ENCODE peak calls at places on chromosomes 4 and X, in seven cellular contexts. C, Q, F, H, V, O and J are unnamed samples.

GRCh38 chr4:17097369-17097768 is 198.9 kb upstream of the LDB2 start:
- DNase-seq in C (no peak), Q (no peak), F (no peak), H (no peak), V (no peak), O (no peak), J (no peak)

GRCh38 chrX:52574416-52575275 is 57.8 kb upstream of the XAGE1B start:
- DNase-seq in C (no peak), Q (peak; percentile 46), F (peak; percentile 67), H (peak; percentile 31), V (peak; percentile 72), O (peak; percentile 39), J (peak; percentile 26)

GRCh38 chrX:104098151-104098808 is 14.0 kb upstream of the ZCCHC18 start:
- DNase-seq in C (no peak), Q (peak; percentile 52), F (peak; percentile 81), H (peak; percentile 56), V (peak; percentile 80), O (peak; percentile 22), J (peak; percentile 27)

GRCh38 chr4:84393193-84393592 is 105.9 kb downstream of the NKX6-1 start:
- DNase-seq in C (no peak), Q (no peak), F (no peak), H (no peak), V (no peak), O (no peak), J (no peak)

GRCh38 chrX:151181088-151181487 is 4.7 kb downstream of the GPR50 start:
- DNase-seq in C (no peak), Q (no peak), F (no peak), H (no peak), V (no peak), O (no peak), J (no peak)

GRCh38 chrX:53128097-53128749 is 34.3 kb downstream of the KANTR start:
- DNase-seq in C (no peak), Q (no peak), F (peak; percentile 52), H (no peak), V (no peak), O (no peak), J (no peak)

GRCh38 chrX:153983321-153983729 is 10.8 kb downstream of the TMEM187 start:
- DNase-seq in C (no peak), Q (no peak), F (no peak), H (no peak), V (no peak), O (no peak), J (no peak)

GRCh38 chr4:37748546-37748945 is 62.4 kb upstream of the RELL1 start:
- DNase-seq in C (no peak), Q (no peak), F (no peak), H (no peak), V (no peak), O (no peak), J (no peak)

GRCh38 chrX:3711331-3711917 is 2.0 kb downstream of the PRKX start:
- DNase-seq in C (peak; percentile 20), Q (no peak), F (no peak), H (no peak), V (no peak), O (no peak), J (no peak)

GRCh38 chr4:13919021-13919441 is 291.5 kb upstream of the BOD1L1 start:
- DNase-seq in C (no peak), Q (no peak), F (peak; percentile 99), H (no peak), V (no peak), O (no peak), J (no peak)

GRCh38 chrX:83416273-83416672 is 91.8 kb upstream of the POU3F4 start:
- DNase-seq in C (no peak), Q (no peak), F (no peak), H (no peak), V (peak; percentile 51), O (no peak), J (no peak)

GRCh38 chr4:2341911-2342652 is 76.4 kb downstream of the ZFYVE28 start:
- DNase-seq in C (no peak), Q (no peak), F (no peak), H (no peak), V (no peak), O (no peak), J (no peak)

GRCh38 chr4:76308548-76308947 is 2.0 kb downstream of the STBD1 start:
- DNase-seq in C (peak; percentile 74), Q (peak; percentile 33), F (no peak), H (peak; percentile 46), V (no peak), O (peak; percentile 87), J (no peak)

GRCh38 chr4:7307391-7308099 is 115.2 kb downstream of the SORCS2 start:
- DNase-seq in C (no peak), Q (no peak), F (no peak), H (no peak), V (no peak), O (no peak), J (no peak)

GRCh38 chr4:165288639-165289428 is 38.6 kb upstream of the MSMO1 start:
- DNase-seq in C (no peak), Q (no peak), F (peak; percentile 74), H (no peak), V (peak; percentile 69), O (peak; percentile 24), J (no peak)

GRCh38 chr4:48642421-48643144 is 137.5 kb downstream of the FRYL start:
- DNase-seq in C (no peak), Q (no peak), F (peak; percentile 83), H (no peak), V (no peak), O (no peak), J (no peak)

GRCh38 chr4:17320046-17320445 is 191.8 kb downstream of the QDPR start:
- DNase-seq in C (no peak), Q (no peak), F (no peak), H (no peak), V (no peak), O (no peak), J (no peak)

GRCh38 chrX:20729421-20729820 is 462.7 kb upstream of the RPS6KA3 start:
- DNase-seq in C (no peak), Q (no peak), F (peak; percentile 81), H (no peak), V (no peak), O (no peak), J (no peak)

GRCh38 chr4:2792711-2793577 is at the start of gene SH3BP2:
- DNase-seq in C (peak; percentile 92), Q (peak; percentile 53), F (peak; percentile 66), H (peak; percentile 76), V (peak; percentile 75), O (peak; percentile 63), J (peak; percentile 90)

GRCh38 chr4:56976878-56977320 is 507 bp downstream of the NOA1 start:
- DNase-seq in C (peak; percentile 29), Q (peak; percentile 70), F (no peak), H (peak; percentile 78), V (peak; percentile 47), O (peak; percentile 26), J (peak; percentile 70)
- TF ChIP-seq CTCF in C (no peak), Q (no peak), F (no peak), H (peak; percentile 39), V (no peak), O (peak; percentile 53), J (no peak)

DNA sequence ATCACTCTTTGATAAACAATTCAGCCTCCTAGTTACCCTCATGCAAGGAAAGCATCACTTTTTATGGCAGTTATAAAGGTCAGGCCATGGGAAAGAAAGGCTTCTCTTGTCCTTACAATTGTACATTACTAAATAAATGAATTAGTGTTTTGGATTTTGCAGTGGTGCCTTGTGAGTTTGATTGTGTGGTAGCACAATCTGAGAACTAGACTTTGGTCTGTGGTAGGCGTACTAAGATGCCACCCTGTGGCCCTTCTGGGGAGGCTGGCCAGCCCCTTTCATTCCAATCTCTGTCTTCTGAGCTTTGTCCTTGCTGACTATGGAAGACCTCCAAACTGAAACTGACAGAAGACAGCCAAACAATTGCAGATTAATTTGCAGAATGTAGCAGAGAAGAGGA is 14.6 kb upstream of the HNRNPD start:
- DNase-seq in C (no peak), Q (no peak), F (no peak), H (no peak), V (peak; percentile 13), O (no peak), J (no peak)
- TF ChIP-seq CTCF in C (peak; percentile 48), Q (no peak), F (no peak), H (no peak), V (no peak), O (peak; percentile 51), J (no peak)

GRCh38 chrX:132294192-132294591 is 74.9 kb upstream of the RAP2C start:
- DNase-seq in C (no peak), Q (no peak), F (no peak), H (no peak), V (no peak), O (no peak), J (no peak)

GRCh38 chrX:132294776-132295495 is 75.7 kb upstream of the RAP2C start:
- DNase-seq in C (no peak), Q (no peak), F (no peak), H (no peak), V (no peak), O (no peak), J (no peak)

DNA sequence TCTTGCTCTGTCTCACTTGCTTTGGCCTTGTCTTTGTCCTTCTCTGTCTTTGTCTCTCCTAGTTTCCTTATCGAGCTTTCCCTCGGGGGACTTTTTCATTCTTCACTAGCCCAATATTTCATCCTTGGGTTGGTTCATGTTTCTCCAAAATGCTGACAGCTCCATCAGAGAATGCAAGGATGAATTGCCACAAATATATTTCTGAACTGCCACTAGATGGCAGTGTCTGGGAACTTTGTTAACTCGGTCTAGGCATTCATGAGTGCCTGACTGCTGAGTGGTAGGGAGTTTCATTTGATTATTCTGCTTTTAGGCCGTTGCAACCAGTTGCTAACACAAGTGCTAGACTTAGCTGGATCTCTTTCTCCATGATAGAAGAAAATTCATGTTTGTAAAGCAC is 73.5 kb upstream of the RAP2C start:
- DNase-seq in C (no peak), Q (peak; percentile 22), F (peak; percentile 62), H (no peak), V (peak; percentile 67), O (peak; percentile 57), J (peak; percentile 42)
- TF ChIP-seq CTCF in C (peak; percentile 66), Q (no peak), F (peak; percentile 64), H (peak; percentile 50), V (peak; percentile 45), O (peak; percentile 77), J (no peak)

GRCh38 chrX:41785685-41786084 is 61.7 kb downstream of the GPR82 start:
- DNase-seq in C (no peak), Q (no peak), F (no peak), H (no peak), V (peak; percentile 26), O (no peak), J (no peak)

GRCh38 chrX:41779058-41779564 is 55.1 kb downstream of the GPR82 start:
- DNase-seq in C (no peak), Q (peak; percentile 33), F (peak; percentile 44), H (no peak), V (peak; percentile 61), O (peak; percentile 16), J (no peak)

GRCh38 chrX:41779941-41780340 is 56.0 kb downstream of the GPR82 start:
- DNase-seq in C (no peak), Q (no peak), F (no peak), H (no peak), V (no peak), O (no peak), J (no peak)

DNA sequence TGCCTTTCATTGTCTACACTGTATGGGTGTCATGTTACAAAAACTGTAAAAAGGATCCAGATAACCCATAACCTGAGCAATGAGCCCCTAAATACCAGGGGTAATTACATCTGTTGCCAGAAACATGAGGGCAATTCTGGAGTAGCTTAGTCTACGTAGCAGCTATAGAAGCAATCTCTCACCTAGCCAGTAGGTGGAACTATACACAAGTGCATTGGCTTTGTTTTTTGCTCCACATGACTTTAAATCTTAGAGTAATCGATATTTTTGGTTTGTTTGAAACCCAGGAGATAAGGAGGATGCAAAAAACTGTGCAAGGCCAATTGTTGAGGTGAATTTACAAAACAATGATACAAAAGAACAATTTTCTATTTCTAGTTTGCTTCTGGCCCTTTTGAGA is 57.5 kb downstream of the GPR82 start:
- DNase-seq in C (no peak), Q (peak; percentile 18), F (peak; percentile 45), H (no peak), V (peak; percentile 47), O (peak; percentile 36), J (peak; percentile 17)
- TF ChIP-seq CTCF in C (peak; percentile 67), Q (peak; percentile 59), F (peak; percentile 77), H (peak; percentile 57), V (peak; percentile 65), O (peak; percentile 67), J (peak; percentile 46)